ENCODE peak calls at places on chromosome 22, in seven cellular contexts. One of them, this sample, is unnamed.

GRCh38 chr22:50150161-50151129 is 20.1 kb upstream of the PANX2 start:
- DNase-seq in kidney: no peak
- DNase-seq in lung: no peak
- DNase-seq in ovary: no peak
- DNase-seq in pancreas: no peak
- DNase-seq in body of pancreas: no peak
- DNase-seq in A549: no peak
- DNase-seq in this sample: no peak

GRCh38 chr22:20530368-20531153 is 23.2 kb downstream of the MED15 start:
- DNase-seq in kidney: no peak
- DNase-seq in ovary: no peak
- DNase-seq in lung: no peak
- DNase-seq in body of pancreas: no peak
- DNase-seq in pancreas: no peak
- DNase-seq in A549: peak; percentile 64
- DNase-seq in this sample: peak; percentile 62

GRCh38 chr22:35524966-35525686 is 15.5 kb upstream of the RASD2 start:
- DNase-seq in kidney: no peak
- DNase-seq in pancreas: no peak
- DNase-seq in body of pancreas: no peak
- DNase-seq in ovary: no peak
- DNase-seq in A549: no peak
- DNase-seq in lung: no peak
- DNase-seq in this sample: no peak

GRCh38 chr22:49933236-49933921 is 14.9 kb downstream of the CRELD2 start:
- DNase-seq in ovary: peak; percentile 73
- DNase-seq in pancreas: no peak
- DNase-seq in kidney: peak; percentile 95
- DNase-seq in lung: no peak
- DNase-seq in body of pancreas: peak; percentile 41
- DNase-seq in A549: no peak
- DNase-seq in this sample: no peak

GRCh38 chr22:16955678-16956210 is 52.3 kb downstream of the GAB4 start:
- DNase-seq in A549: no peak
- DNase-seq in kidney: no peak
- DNase-seq in pancreas: no peak
- DNase-seq in lung: no peak
- DNase-seq in ovary: no peak
- DNase-seq in body of pancreas: no peak
- DNase-seq in this sample: no peak

GRCh38 chr22:38879102-38879729 is 7.2 kb upstream of the CBX6 start:
- DNase-seq in pancreas: no peak
- DNase-seq in lung: no peak
- DNase-seq in A549: no peak
- DNase-seq in body of pancreas: no peak
- DNase-seq in ovary: no peak
- DNase-seq in kidney: no peak
- DNase-seq in this sample: no peak

GRCh38 chr22:18056161-18056666 is 21.6 kb upstream of the PEX26 start:
- DNase-seq in kidney: peak; percentile 53
- DNase-seq in ovary: no peak
- DNase-seq in body of pancreas: peak; percentile 27
- DNase-seq in lung: no peak
- DNase-seq in A549: no peak
- DNase-seq in pancreas: no peak
- DNase-seq in this sample: peak; percentile 57

GRCh38 chr22:32579533-32580220 is 105.1 kb downstream of the FBXO7 start:
- DNase-seq in ovary: no peak
- DNase-seq in A549: no peak
- DNase-seq in body of pancreas: no peak
- DNase-seq in pancreas: no peak
- DNase-seq in kidney: peak; percentile 87
- DNase-seq in lung: no peak
- DNase-seq in this sample: no peak

GRCh38 chr22:39117585-39118191 is 20.6 kb downstream of the APOBEC3H start:
- DNase-seq in kidney: no peak
- DNase-seq in lung: no peak
- DNase-seq in A549: peak; percentile 36
- DNase-seq in pancreas: peak; percentile 54
- DNase-seq in ovary: no peak
- DNase-seq in body of pancreas: peak; percentile 67
- DNase-seq in this sample: peak; percentile 75

GRCh38 chr22:50184004-50184461 is 1.7 kb upstream of the TRABD start:
- DNase-seq in pancreas: peak; percentile 74
- DNase-seq in lung: peak; percentile 83
- DNase-seq in ovary: peak; percentile 82
- DNase-seq in body of pancreas: peak; percentile 76
- DNase-seq in kidney: peak; percentile 93
- DNase-seq in A549: no peak
- DNase-seq in this sample: no peak

GRCh38 chr22:19879651-19879995 is 24.9 kb upstream of the GNB1L start:
- DNase-seq in body of pancreas: peak; percentile 9
- DNase-seq in pancreas: peak; percentile 10
- DNase-seq in lung: no peak
- DNase-seq in kidney: peak; percentile 53
- DNase-seq in A549: no peak
- DNase-seq in ovary: no peak
- DNase-seq in this sample: no peak

GRCh38 chr22:32331918-32332725 is 25.5 kb upstream of the RFPL3 start:
- DNase-seq in pancreas: peak; percentile 7
- DNase-seq in body of pancreas: peak; percentile 4
- DNase-seq in A549: no peak
- DNase-seq in kidney: peak; percentile 48
- DNase-seq in lung: no peak
- DNase-seq in ovary: no peak
- DNase-seq in this sample: no peak

GRCh38 chr22:49356428-49356827 is 471.2 kb downstream of the BRD1 start:
- DNase-seq in pancreas: no peak
- DNase-seq in body of pancreas: no peak
- DNase-seq in ovary: no peak
- DNase-seq in lung: no peak
- DNase-seq in kidney: no peak
- DNase-seq in A549: no peak
- DNase-seq in this sample: no peak

GRCh38 chr22:34902335-34902734 is 163.6 kb upstream of the ISX start:
- DNase-seq in kidney: no peak
- DNase-seq in body of pancreas: no peak
- DNase-seq in lung: no peak
- DNase-seq in pancreas: no peak
- DNase-seq in A549: no peak
- DNase-seq in ovary: no peak
- DNase-seq in this sample: no peak

GRCh38 chr22:19232620-19233019 is 54.1 kb upstream of the SLC25A1 start:
- DNase-seq in lung: no peak
- DNase-seq in kidney: no peak
- DNase-seq in pancreas: no peak
- DNase-seq in ovary: no peak
- DNase-seq in A549: no peak
- DNase-seq in body of pancreas: no peak
- DNase-seq in this sample: no peak

GRCh38 chr22:19974233-19974861 is 32.7 kb upstream of the TXNRD2 start:
- DNase-seq in ovary: peak; percentile 36
- DNase-seq in body of pancreas: no peak
- DNase-seq in lung: peak; percentile 48
- DNase-seq in pancreas: no peak
- DNase-seq in A549: peak; percentile 57
- DNase-seq in kidney: no peak
- DNase-seq in this sample: peak; percentile 50

DNA sequence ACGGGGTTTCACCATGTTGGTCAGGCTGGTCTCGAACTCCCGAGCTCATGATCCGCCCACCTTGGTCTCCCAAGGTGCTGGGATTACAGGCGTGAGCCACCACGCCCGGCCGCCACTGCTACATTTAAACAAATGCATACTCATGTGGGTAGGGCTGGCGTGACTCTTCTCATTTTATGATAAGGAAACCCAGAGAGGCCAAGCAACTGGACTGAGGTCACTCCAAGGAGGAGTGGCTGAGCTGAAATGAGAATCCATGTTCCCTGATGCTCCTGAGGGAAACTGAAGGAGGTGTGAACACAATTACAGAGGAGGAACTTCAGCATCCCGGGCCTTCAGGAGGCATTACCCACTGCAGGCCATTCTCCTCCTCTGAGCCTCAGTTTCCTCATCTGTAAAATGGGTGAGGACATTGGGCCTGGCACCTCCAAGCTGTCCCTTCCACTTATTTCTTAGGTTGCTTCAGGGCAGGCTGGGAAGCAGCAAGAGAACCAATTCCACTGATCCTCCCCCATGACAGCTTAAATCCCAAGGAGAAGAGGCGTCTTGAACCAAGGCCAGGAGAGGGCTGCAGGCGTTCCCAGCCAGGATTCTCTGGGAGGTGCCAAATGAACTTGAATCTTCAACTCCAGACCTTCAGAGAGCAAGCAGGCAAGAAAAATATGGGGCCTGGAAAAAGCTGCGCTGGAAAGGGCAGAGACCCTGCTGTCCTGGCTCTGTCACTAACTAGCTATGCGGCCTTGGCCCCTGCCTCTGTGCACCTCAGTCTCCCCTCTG is 2.9 kb downstream of the TST start:
- DNase-seq in pancreas: no peak
- DNase-seq in A549: no peak
- DNase-seq in kidney: peak; percentile 59
- DNase-seq in body of pancreas: no peak
- DNase-seq in lung: no peak
- DNase-seq in ovary: no peak
- DNase-seq in this sample: peak; percentile 93
- H3K4me3 ChIP-seq in pancreas: no peak overlapping the region
- H3K4me3 ChIP-seq in A549: no peak overlapping the region
- H3K4me3 ChIP-seq in kidney: no peak overlapping the region
- H3K4me3 ChIP-seq in body of pancreas: no peak overlapping the region
- H3K4me3 ChIP-seq in lung: no peak overlapping the region
- H3K4me3 ChIP-seq in ovary: no peak overlapping the region
- H3K4me3 ChIP-seq in this sample: no peak overlapping the region

DNA sequence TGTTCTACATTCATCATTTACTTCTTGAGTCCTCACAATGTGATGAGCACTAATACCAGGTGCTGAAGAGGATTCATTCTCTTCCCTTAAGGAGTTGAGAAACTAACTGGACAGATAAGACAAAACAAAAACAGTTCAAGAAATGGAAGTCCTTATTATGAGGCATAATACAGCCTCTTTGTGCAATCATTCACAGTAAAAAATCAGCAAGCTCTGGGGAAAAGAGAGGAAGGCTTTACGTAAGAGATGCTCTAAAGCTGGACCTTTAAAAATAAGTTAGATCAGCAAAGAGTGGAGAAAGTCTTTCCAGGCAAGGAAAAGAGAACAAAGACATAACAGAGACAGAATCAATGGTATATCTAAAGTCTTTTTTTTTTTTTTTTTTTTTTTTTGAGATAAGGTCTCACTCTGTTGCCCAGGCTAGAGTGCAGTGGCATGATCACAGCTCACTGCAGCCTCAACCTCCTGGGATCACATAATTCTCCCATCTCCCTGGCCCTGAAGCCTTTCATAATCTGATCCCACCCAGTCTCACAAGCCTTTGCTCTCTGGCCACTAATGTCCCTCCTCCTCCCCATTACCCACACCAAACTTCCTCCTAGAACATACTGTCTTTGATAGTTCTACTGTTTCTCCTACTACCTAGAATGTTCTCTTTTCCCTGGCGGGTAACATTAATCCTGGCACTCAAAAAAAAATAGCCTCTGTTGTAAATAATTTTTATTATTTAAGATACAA is 40.9 kb downstream of the MRTFA start:
- DNase-seq in body of pancreas: no peak
- DNase-seq in lung: no peak
- DNase-seq in A549: no peak
- DNase-seq in pancreas: no peak
- DNase-seq in ovary: no peak
- DNase-seq in kidney: no peak
- DNase-seq in this sample: no peak
- H3K4me1 ChIP-seq in body of pancreas: peaks cover 72% of the 10 kb centered on the region
- H3K4me1 ChIP-seq in lung: no peaks in the 10 kb centered on the region
- H3K4me1 ChIP-seq in A549: peaks cover 89% of the 10 kb centered on the region
- H3K4me1 ChIP-seq in pancreas: peaks cover 33% of the 10 kb centered on the region
- H3K4me1 ChIP-seq in ovary: peaks cover 2% of the 10 kb centered on the region
- H3K4me1 ChIP-seq in kidney: peaks cover 3% of the 10 kb centered on the region
- H3K4me1 ChIP-seq in this sample: peaks cover 2% of the 10 kb centered on the region

DNA sequence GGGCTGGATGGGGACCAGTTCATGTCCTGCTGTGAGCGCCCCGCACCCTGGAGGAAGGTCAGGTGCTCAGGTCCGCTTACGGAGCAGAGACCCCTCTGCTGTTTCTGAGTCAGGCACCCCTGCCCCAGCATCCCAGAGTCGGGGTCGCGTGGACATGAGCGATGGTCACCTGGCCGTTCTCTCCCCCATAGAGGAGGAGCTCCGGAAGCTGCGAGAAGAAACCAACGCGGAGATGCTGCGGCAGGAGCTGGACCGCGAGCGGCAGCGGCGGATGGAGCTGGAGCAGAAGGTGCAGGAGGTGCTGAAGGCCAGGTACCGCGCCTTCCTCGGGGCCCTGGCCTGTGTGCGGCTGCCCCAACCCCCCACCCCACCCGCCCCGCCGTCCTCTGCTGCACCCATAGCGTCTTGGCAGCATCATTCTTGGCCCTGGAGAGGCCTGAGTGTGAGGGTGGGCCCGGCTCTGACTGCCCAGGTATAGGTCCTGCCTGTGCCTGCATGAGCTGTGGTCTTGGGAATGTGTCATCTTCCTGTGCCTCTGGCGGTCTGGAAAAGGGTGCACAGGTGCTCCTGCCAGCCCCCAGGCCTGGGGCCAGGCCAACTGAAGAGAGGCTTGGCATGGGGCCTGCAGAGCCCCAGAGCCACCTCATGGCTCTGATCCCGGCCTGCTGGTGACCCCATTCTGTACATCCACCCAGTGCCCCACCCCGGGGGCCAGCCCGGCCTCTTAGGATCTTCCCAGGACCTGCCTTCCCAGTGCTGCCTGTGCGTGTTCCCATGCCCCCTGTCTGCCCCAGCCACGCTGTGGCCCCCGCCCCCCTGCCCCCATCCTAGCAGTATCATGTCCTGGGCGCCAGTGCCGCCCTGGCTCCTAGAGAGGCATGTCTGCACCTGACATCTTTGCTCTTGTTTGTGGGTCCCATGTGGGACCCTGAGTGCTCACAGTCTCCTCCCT is 38.1 kb downstream of the GRAMD4 start:
- DNase-seq in kidney: no peak
- DNase-seq in ovary: no peak
- DNase-seq in pancreas: no peak
- DNase-seq in body of pancreas: no peak
- DNase-seq in A549: no peak
- DNase-seq in lung: no peak
- DNase-seq in this sample: no peak
- H3K27ac ChIP-seq in kidney: no peak overlapping the region
- H3K27ac ChIP-seq in ovary: no peak overlapping the region
- H3K27ac ChIP-seq in pancreas: no peak overlapping the region
- H3K27ac ChIP-seq in body of pancreas: no peak overlapping the region
- H3K27ac ChIP-seq in A549: no peak overlapping the region
- H3K27ac ChIP-seq in lung: no peak overlapping the region
- H3K27ac ChIP-seq in this sample: no peak overlapping the region

DNA sequence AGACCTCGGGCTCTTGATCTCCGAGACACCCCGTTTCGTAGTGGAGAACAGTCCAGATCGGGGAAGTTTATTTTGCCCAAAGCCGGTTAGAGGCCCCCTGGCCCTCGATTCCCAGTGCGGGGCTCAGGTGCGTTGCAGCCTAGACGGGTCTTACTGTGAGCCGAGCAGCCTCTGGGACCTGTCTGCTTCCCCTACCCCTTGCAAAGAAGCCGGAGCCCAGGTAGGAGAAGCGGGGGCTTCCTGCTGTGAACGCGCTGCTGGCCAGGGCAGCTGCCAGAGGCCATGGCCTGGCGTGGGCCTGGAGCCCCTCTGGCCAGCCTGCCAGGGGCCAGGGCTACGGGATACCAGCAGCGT is 619 bp downstream of the TSPO start:
- DNase-seq in A549: no peak
- DNase-seq in ovary: no peak
- DNase-seq in lung: no peak
- DNase-seq in body of pancreas: no peak
- DNase-seq in kidney: no peak
- DNase-seq in pancreas: no peak
- DNase-seq in this sample: peak; percentile 26
- H3K4me3 ChIP-seq in A549: peak overlapping the region; percentile 93
- H3K4me3 ChIP-seq in ovary: peak overlapping the region; percentile 69
- H3K4me3 ChIP-seq in lung: peak overlapping the region; percentile 76
- H3K4me3 ChIP-seq in body of pancreas: peak overlapping the region; percentile 26
- H3K4me3 ChIP-seq in kidney: peak overlapping the region; percentile 66
- H3K4me3 ChIP-seq in pancreas: peak overlapping the region; percentile 82
- H3K4me3 ChIP-seq in this sample: peak overlapping the region; percentile 87